ENCODE peak calls at places on chromosomes 4 and X, in six cellular contexts. One of them, this sample, is unnamed.

GRCh38 chr4:102734591-102735385 is 26.0 kb downstream of the MANBA start:
- DNase-seq in fibroblast of pulmonary artery: no peak
- DNase-seq in brain microvascular endothelial cell: peak
- DNase-seq in choroid plexus epithelial cell: peak
- DNase-seq in MM.1S: no peak
- DNase-seq in HL-60: peak
- DNase-seq in this sample: no peak

GRCh38 chr4:6990661-6991060 is 52.5 kb upstream of the TADA2B start:
- DNase-seq in fibroblast of pulmonary artery: no peak
- DNase-seq in brain microvascular endothelial cell: no peak
- DNase-seq in choroid plexus epithelial cell: no peak
- DNase-seq in MM.1S: no peak
- DNase-seq in HL-60: no peak
- DNase-seq in this sample: no peak

GRCh38 chrX:65866146-65866545 is 173.7 kb downstream of the VSIG4 start:
- DNase-seq in fibroblast of pulmonary artery: no peak
- DNase-seq in brain microvascular endothelial cell: no peak
- DNase-seq in choroid plexus epithelial cell: no peak
- DNase-seq in MM.1S: peak
- DNase-seq in HL-60: no peak
- DNase-seq in this sample: no peak

GRCh38 chr4:113555868-113556267 is 205.7 kb downstream of the CAMK2D start:
- DNase-seq in fibroblast of pulmonary artery: peak
- DNase-seq in brain microvascular endothelial cell: no peak
- DNase-seq in choroid plexus epithelial cell: no peak
- DNase-seq in MM.1S: no peak
- DNase-seq in HL-60: no peak
- DNase-seq in this sample: no peak

GRCh38 chr4:142944565-142944964 is 98.5 kb upstream of the INPP4B start:
- DNase-seq in fibroblast of pulmonary artery: no peak
- DNase-seq in brain microvascular endothelial cell: no peak
- DNase-seq in choroid plexus epithelial cell: no peak
- DNase-seq in MM.1S: no peak
- DNase-seq in HL-60: no peak
- DNase-seq in this sample: no peak

GRCh38 chrX:46549914-46550313 is 4.7 kb upstream of the ZNF674 start:
- DNase-seq in fibroblast of pulmonary artery: no peak
- DNase-seq in brain microvascular endothelial cell: no peak
- DNase-seq in choroid plexus epithelial cell: no peak
- DNase-seq in MM.1S: no peak
- DNase-seq in HL-60: no peak
- DNase-seq in this sample: no peak

GRCh38 chrX:155767101-155767878 is 113.9 kb upstream of the VAMP7 start:
- DNase-seq in fibroblast of pulmonary artery: peak
- DNase-seq in brain microvascular endothelial cell: peak
- DNase-seq in choroid plexus epithelial cell: peak
- DNase-seq in MM.1S: peak
- DNase-seq in HL-60: peak
- DNase-seq in this sample: peak

GRCh38 chr4:21046121-21046520 is 345.9 kb downstream of the PACRGL start:
- DNase-seq in fibroblast of pulmonary artery: peak
- DNase-seq in brain microvascular endothelial cell: no peak
- DNase-seq in choroid plexus epithelial cell: peak
- DNase-seq in MM.1S: no peak
- DNase-seq in HL-60: no peak
- DNase-seq in this sample: peak

GRCh38 chr4:159370316-159370715 is 267.4 kb downstream of the RAPGEF2 start:
- DNase-seq in fibroblast of pulmonary artery: no peak
- DNase-seq in brain microvascular endothelial cell: no peak
- DNase-seq in choroid plexus epithelial cell: peak
- DNase-seq in MM.1S: peak
- DNase-seq in HL-60: no peak
- DNase-seq in this sample: no peak

GRCh38 chr4:99679976-99680375 is 22.3 kb upstream of the C4orf54 start:
- DNase-seq in fibroblast of pulmonary artery: no peak
- DNase-seq in brain microvascular endothelial cell: no peak
- DNase-seq in choroid plexus epithelial cell: no peak
- DNase-seq in MM.1S: no peak
- DNase-seq in HL-60: no peak
- DNase-seq in this sample: no peak

GRCh38 chr4:172225457-172225856 is 412.3 kb downstream of the GALNTL6 start:
- DNase-seq in fibroblast of pulmonary artery: no peak
- DNase-seq in brain microvascular endothelial cell: no peak
- DNase-seq in choroid plexus epithelial cell: no peak
- DNase-seq in MM.1S: no peak
- DNase-seq in HL-60: no peak
- DNase-seq in this sample: no peak

GRCh38 chr4:74146581-74147129 is 11.3 kb upstream of the MTHFD2L start:
- DNase-seq in fibroblast of pulmonary artery: no peak
- DNase-seq in brain microvascular endothelial cell: no peak
- DNase-seq in choroid plexus epithelial cell: no peak
- DNase-seq in MM.1S: no peak
- DNase-seq in HL-60: no peak
- DNase-seq in this sample: no peak

GRCh38 chrX:2767631-2768455 is 16.0 kb downstream of the XG start:
- DNase-seq in fibroblast of pulmonary artery: peak
- DNase-seq in brain microvascular endothelial cell: peak
- DNase-seq in choroid plexus epithelial cell: peak
- DNase-seq in MM.1S: no peak
- DNase-seq in HL-60: no peak
- DNase-seq in this sample: peak

GRCh38 chr4:55337944-55338343 is 8.1 kb upstream of the SRD5A3 start:
- DNase-seq in fibroblast of pulmonary artery: no peak
- DNase-seq in brain microvascular endothelial cell: no peak
- DNase-seq in choroid plexus epithelial cell: no peak
- DNase-seq in MM.1S: no peak
- DNase-seq in HL-60: no peak
- DNase-seq in this sample: no peak

GRCh38 chr4:82599336-82599735 is 37.5 kb upstream of the TMEM150C start:
- DNase-seq in fibroblast of pulmonary artery: no peak
- DNase-seq in brain microvascular endothelial cell: no peak
- DNase-seq in choroid plexus epithelial cell: no peak
- DNase-seq in MM.1S: no peak
- DNase-seq in HL-60: no peak
- DNase-seq in this sample: no peak

GRCh38 chr4:128155231-128155855 is 94.2 kb downstream of the LARP1B start:
- DNase-seq in fibroblast of pulmonary artery: no peak
- DNase-seq in brain microvascular endothelial cell: no peak
- DNase-seq in choroid plexus epithelial cell: no peak
- DNase-seq in MM.1S: no peak
- DNase-seq in HL-60: peak
- DNase-seq in this sample: no peak

GRCh38 chr4:184756399-184756798 is 22.5 kb upstream of the CENPU start:
- DNase-seq in fibroblast of pulmonary artery: peak
- DNase-seq in brain microvascular endothelial cell: no peak
- DNase-seq in choroid plexus epithelial cell: peak
- DNase-seq in MM.1S: no peak
- DNase-seq in HL-60: no peak
- DNase-seq in this sample: peak

GRCh38 chr4:20126906-20127305 is 124.8 kb upstream of the SLIT2 start:
- DNase-seq in fibroblast of pulmonary artery: peak
- DNase-seq in brain microvascular endothelial cell: peak
- DNase-seq in choroid plexus epithelial cell: peak
- DNase-seq in MM.1S: no peak
- DNase-seq in HL-60: no peak
- DNase-seq in this sample: peak

GRCh38 chr4:126954537-126955291 is 678.0 kb upstream of the INTU start:
- DNase-seq in fibroblast of pulmonary artery: no peak
- DNase-seq in brain microvascular endothelial cell: no peak
- DNase-seq in choroid plexus epithelial cell: no peak
- DNase-seq in MM.1S: no peak
- DNase-seq in HL-60: no peak
- DNase-seq in this sample: no peak

GRCh38 chr4:121696641-121697461 is at the start of gene ANXA5:
- DNase-seq in fibroblast of pulmonary artery: peak
- DNase-seq in brain microvascular endothelial cell: peak
- DNase-seq in choroid plexus epithelial cell: peak
- DNase-seq in MM.1S: peak
- DNase-seq in HL-60: peak
- DNase-seq in this sample: peak
- TF ChIP-seq CTCF in fibroblast of pulmonary artery: peak
- TF ChIP-seq CTCF in brain microvascular endothelial cell: peak
- TF ChIP-seq CTCF in choroid plexus epithelial cell: peak
- TF ChIP-seq CTCF in MM.1S: peak
- TF ChIP-seq CTCF in HL-60: no peak
- TF ChIP-seq CTCF in this sample: peak

GRCh38 chrX:151694661-151695582 is at the start of gene PRRG3:
- DNase-seq in fibroblast of pulmonary artery: no peak
- DNase-seq in brain microvascular endothelial cell: no peak
- DNase-seq in choroid plexus epithelial cell: no peak
- DNase-seq in MM.1S: no peak
- DNase-seq in HL-60: no peak
- DNase-seq in this sample: no peak
- H3K4me3 ChIP-seq in fibroblast of pulmonary artery: no peak
- H3K4me3 ChIP-seq in brain microvascular endothelial cell: no peak
- H3K4me3 ChIP-seq in choroid plexus epithelial cell: no peak
- H3K4me3 ChIP-seq in MM.1S: no peak
- H3K4me3 ChIP-seq in HL-60: no peak
- H3K4me3 ChIP-seq in this sample: no peak

GRCh38 chrX:38563006-38563405 is 1.7 kb downstream of the TSPAN7 start:
- DNase-seq in fibroblast of pulmonary artery: no peak
- DNase-seq in brain microvascular endothelial cell: no peak
- DNase-seq in choroid plexus epithelial cell: no peak
- DNase-seq in MM.1S: no peak
- DNase-seq in HL-60: no peak
- DNase-seq in this sample: no peak

GRCh38 chrX:38558681-38559080 is 2.7 kb upstream of the TSPAN7 start:
- DNase-seq in fibroblast of pulmonary artery: peak
- DNase-seq in brain microvascular endothelial cell: no peak
- DNase-seq in choroid plexus epithelial cell: no peak
- DNase-seq in MM.1S: no peak
- DNase-seq in HL-60: no peak
- DNase-seq in this sample: peak

GRCh38 chrX:38560776-38561125 is 591 bp upstream of the TSPAN7 start:
- DNase-seq in fibroblast of pulmonary artery: no peak
- DNase-seq in brain microvascular endothelial cell: no peak
- DNase-seq in choroid plexus epithelial cell: no peak
- DNase-seq in MM.1S: no peak
- DNase-seq in HL-60: no peak
- DNase-seq in this sample: no peak

GRCh38 chrX:38561126-38561868 is at the start of gene TSPAN7:
- DNase-seq in fibroblast of pulmonary artery: peak
- DNase-seq in brain microvascular endothelial cell: peak
- DNase-seq in choroid plexus epithelial cell: peak
- DNase-seq in MM.1S: peak
- DNase-seq in HL-60: peak
- DNase-seq in this sample: peak

DNA sequence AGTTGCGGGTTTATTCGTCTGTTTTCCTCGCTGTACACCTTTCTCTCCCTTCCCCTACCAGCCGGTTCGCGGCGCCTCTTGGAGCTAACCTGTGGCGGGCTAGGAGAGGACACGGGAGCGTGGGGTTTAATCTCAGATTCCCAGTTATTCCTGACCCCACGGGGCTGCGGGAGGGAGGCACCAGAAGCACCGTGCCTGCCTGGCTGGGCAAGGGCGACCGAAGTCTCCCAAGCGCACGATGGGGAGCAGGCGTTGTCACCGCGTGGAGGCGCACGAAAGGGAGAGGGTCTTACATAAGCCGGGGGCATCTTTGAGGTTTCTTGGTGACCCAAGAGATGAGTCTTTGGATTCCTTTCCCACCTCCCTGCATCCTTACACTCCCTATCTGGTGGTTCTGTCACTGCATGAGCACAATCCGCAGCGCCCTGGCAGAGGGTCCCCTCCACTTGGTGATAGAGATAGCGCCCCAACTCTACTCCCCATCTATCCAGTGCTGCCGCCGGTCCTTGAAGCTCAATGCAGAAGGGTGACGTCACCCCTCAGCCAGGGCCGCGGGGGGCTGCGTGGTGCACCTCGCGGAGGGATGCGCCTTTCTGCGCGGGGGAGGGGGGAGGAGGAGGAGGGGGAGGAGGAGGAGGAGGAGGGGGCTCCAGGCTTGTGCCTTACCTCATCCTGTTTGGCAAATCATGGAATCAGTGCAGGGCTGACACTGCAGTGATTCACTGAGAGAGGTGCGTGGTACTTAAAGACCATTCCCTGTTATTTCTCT is 793 bp downstream of the TSPAN7 start:
- DNase-seq in fibroblast of pulmonary artery: no peak
- DNase-seq in brain microvascular endothelial cell: no peak
- DNase-seq in choroid plexus epithelial cell: no peak
- DNase-seq in MM.1S: no peak
- DNase-seq in HL-60: no peak
- DNase-seq in this sample: no peak
- TF ChIP-seq CTCF in fibroblast of pulmonary artery: no peak
- TF ChIP-seq CTCF in brain microvascular endothelial cell: no peak
- TF ChIP-seq CTCF in choroid plexus epithelial cell: no peak
- TF ChIP-seq CTCF in MM.1S: no peak
- TF ChIP-seq CTCF in HL-60: no peak
- TF ChIP-seq CTCF in this sample: no peak

GRCh38 chr4:76209876-76210275 is 3.7 kb downstream of the SCARB2 start:
- DNase-seq in fibroblast of pulmonary artery: no peak
- DNase-seq in brain microvascular endothelial cell: no peak
- DNase-seq in choroid plexus epithelial cell: no peak
- DNase-seq in MM.1S: no peak
- DNase-seq in HL-60: no peak
- DNase-seq in this sample: no peak

GRCh38 chr4:76208005-76208765 is 5.4 kb downstream of the SCARB2 start:
- DNase-seq in fibroblast of pulmonary artery: peak
- DNase-seq in brain microvascular endothelial cell: peak
- DNase-seq in choroid plexus epithelial cell: peak
- DNase-seq in MM.1S: no peak
- DNase-seq in HL-60: no peak
- DNase-seq in this sample: peak

GRCh38 chr4:76203541-76203940 is 10.1 kb downstream of the SCARB2 start:
- DNase-seq in fibroblast of pulmonary artery: no peak
- DNase-seq in brain microvascular endothelial cell: no peak
- DNase-seq in choroid plexus epithelial cell: no peak
- DNase-seq in MM.1S: peak
- DNase-seq in HL-60: no peak
- DNase-seq in this sample: no peak

GRCh38 chr4:76204936-76205335 is 8.7 kb downstream of the SCARB2 start:
- DNase-seq in fibroblast of pulmonary artery: no peak
- DNase-seq in brain microvascular endothelial cell: no peak
- DNase-seq in choroid plexus epithelial cell: no peak
- DNase-seq in MM.1S: no peak
- DNase-seq in HL-60: no peak
- DNase-seq in this sample: no peak

DNA sequence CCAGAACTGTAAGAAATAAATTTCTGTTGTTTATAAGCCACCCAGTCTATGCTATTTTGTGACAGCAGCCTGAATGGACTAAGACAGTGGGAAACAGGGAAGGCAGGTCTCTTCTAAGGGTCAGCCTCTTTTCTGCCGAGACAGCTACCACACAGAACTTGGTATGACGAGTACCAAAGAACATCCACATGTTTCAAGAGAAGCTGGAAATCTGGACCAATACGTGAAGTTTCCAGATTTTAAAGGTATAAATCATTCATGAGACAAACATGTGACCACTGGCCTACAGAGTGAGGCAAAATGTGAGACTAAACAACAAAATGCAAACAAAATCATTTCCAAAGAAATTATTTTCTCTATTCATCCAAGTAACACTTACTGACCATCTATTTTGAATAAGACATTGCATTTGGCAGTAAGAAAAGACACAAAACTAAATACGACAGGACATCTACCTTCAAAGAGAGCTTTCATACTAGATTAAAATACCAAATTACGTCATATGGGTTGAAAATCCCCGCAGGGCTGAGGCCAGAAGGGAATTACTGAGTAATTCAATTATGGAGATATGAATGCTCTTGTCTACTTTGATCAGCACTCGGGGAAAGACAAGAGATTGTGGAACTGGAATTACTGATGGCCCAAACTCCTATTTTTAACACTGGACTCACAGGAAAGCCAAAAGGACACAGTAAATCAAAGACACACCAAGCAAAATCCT is 7.2 kb downstream of the SCARB2 start:
- DNase-seq in fibroblast of pulmonary artery: peak
- DNase-seq in brain microvascular endothelial cell: peak
- DNase-seq in choroid plexus epithelial cell: peak
- DNase-seq in MM.1S: no peak
- DNase-seq in HL-60: no peak
- DNase-seq in this sample: no peak
- H3K4me3 ChIP-seq in fibroblast of pulmonary artery: no peak
- H3K4me3 ChIP-seq in brain microvascular endothelial cell: no peak
- H3K4me3 ChIP-seq in choroid plexus epithelial cell: no peak
- H3K4me3 ChIP-seq in MM.1S: no peak
- H3K4me3 ChIP-seq in HL-60: no peak
- H3K4me3 ChIP-seq in this sample: no peak

This sample was measured in cardiac fibroblast.